ENCODE peak calls at places on chromosomes 11 and 22, in five cellular contexts. N is effector memory CD8-positive, alpha-beta T cell; O is DMS 273 treated with DMSO at 0.1 percent for 48 hours; C is CD4-positive, alpha-beta T cell; F is LNCaP clone FGC. K is an unnamed sample.

GRCh38 chr22:37752189-37753061 is 55.3 kb upstream of the GCAT start:
- DNase-seq in N (no peak), O (peak; percentile 47), C (no peak), F (peak; percentile 83), K (no peak)

GRCh38 chr11:67644042-67644441 is 4.5 kb upstream of the TBX10 start:
- DNase-seq in N (no peak), O (no peak), C (no peak), F (no peak), K (no peak)

GRCh38 chr11:82790723-82791487 is 57.2 kb upstream of the FAM181B start:
- DNase-seq in N (no peak), O (no peak), C (no peak), F (no peak), K (no peak)

GRCh38 chr11:95831198-95831883 is 41.0 kb downstream of the CEP57 start:
- DNase-seq in N (no peak), O (no peak), C (no peak), F (no peak), K (no peak)

GRCh38 chr11:119663279-119663678 is 65.7 kb downstream of the NECTIN1 start:
- DNase-seq in N (no peak), O (no peak), C (no peak), F (no peak), K (no peak)

GRCh38 chr22:47174671-47175111 is 412.2 kb downstream of the TBC1D22A start:
- DNase-seq in N (no peak), O (no peak), C (peak; percentile 30), F (no peak), K (no peak)

GRCh38 chr11:19676508-19677379 is 35.9 kb upstream of the NAV2 start:
- DNase-seq in N (no peak), O (peak; percentile 23), C (no peak), F (no peak), K (no peak)

GRCh38 chr11:130897262-130898182 is 18.8 kb downstream of the SNX19 start:
- DNase-seq in N (no peak), O (no peak), C (no peak), F (peak; percentile 86), K (no peak)

GRCh38 chr11:96001037-96001436 is 77.1 kb upstream of the MTMR2 start:
- DNase-seq in N (no peak), O (no peak), C (no peak), F (no peak), K (no peak)

GRCh38 chr11:128879817-128880216 is 11.3 kb upstream of the KCNJ5 start:
- DNase-seq in N (no peak), O (no peak), C (no peak), F (no peak), K (no peak)

GRCh38 chr22:44532466-44533025 is 34.5 kb upstream of the RTL6 start:
- DNase-seq in N (no peak), O (no peak), C (no peak), F (no peak), K (no peak)

GRCh38 chr22:25876871-25877270 is 134.9 kb downstream of the MYO18B start:
- DNase-seq in N (no peak), O (no peak), C (no peak), F (no peak), K (no peak)

GRCh38 chr11:119779195-119780071 is 50.4 kb upstream of the NECTIN1 start:
- DNase-seq in N (no peak), O (no peak), C (no peak), F (no peak), K (no peak)

GRCh38 chr22:32528316-32528715 is 53.7 kb downstream of the FBXO7 start:
- DNase-seq in N (no peak), O (no peak), C (no peak), F (no peak), K (no peak)

GRCh38 chr11:64759722-64760719 is at the start of gene PYGM:
- DNase-seq in N (no peak), O (no peak), C (peak; percentile 34), F (no peak), K (no peak)

GRCh38 chr11:12271826-12272366 is 105.5 kb upstream of the PARVA start:
- DNase-seq in N (no peak), O (no peak), C (no peak), F (no peak), K (no peak)

GRCh38 chr22:35842519-35842913 is 124.8 kb downstream of the APOL5 start:
- DNase-seq in N (no peak), O (no peak), C (no peak), F (no peak), K (no peak)

GRCh38 chr11:18669629-18670162 is 28.9 kb upstream of the TMEM86A start:
- DNase-seq in N (no peak), O (no peak), C (no peak), F (no peak), K (no peak)

GRCh38 chr11:58222730-58223129 is 6.0 kb downstream of the OR10Q1 start:
- DNase-seq in N (no peak), O (no peak), C (no peak), F (no peak), K (no peak)

GRCh38 chr11:61102667-61103491 is 590 bp downstream of the CD5 start:
- DNase-seq in N (peak; percentile 45), O (no peak), C (no peak), F (no peak), K (no peak)

GRCh38 chr22:25123677-25124076 is 76.0 kb upstream of the CRYBB3 start:
- DNase-seq in N (no peak), O (no peak), C (no peak), F (no peak), K (no peak)

GRCh38 chr11:65411681-65412070 is 10.9 kb upstream of the NEAT1 start:
- DNase-seq in N (no peak), O (no peak), C (no peak), F (no peak), K (no peak)

GRCh38 chr22:35521358-35522264 is 19.0 kb upstream of the RASD2 start:
- DNase-seq in N (no peak), O (no peak), C (no peak), F (no peak), K (no peak)

GRCh38 chr22:39185601-39186012 is 33.1 kb upstream of the CBX7 start:
- DNase-seq in N (no peak), O (no peak), C (no peak), F (no peak), K (no peak)

GRCh38 chr11:116519499-116519898 is 253.3 kb downstream of the BUD13 start:
- DNase-seq in N (no peak), O (no peak), C (no peak), F (no peak), K (no peak)

GRCh38 chr22:38305481-38306448 is 11.5 kb downstream of the CSNK1E start:
- DNase-seq in N (no peak), O (no peak), C (peak; percentile 39), F (no peak), K (peak; percentile 44)

GRCh38 chr22:46150615-46151423 is 493 bp downstream of the PPARA start:
- DNase-seq in N (peak; percentile 53), O (no peak), C (peak; percentile 53), F (no peak), K (peak; percentile 72)